ENCODE peak calls at places on chromosomes 6 and 20, in six cellular contexts. Z, C, S, P, D and K are unnamed samples.

GRCh38 chr6:46651006-46651405 is 1.6 kb downstream of the CYP39A1 start:
- DNase-seq in Z (no peak), S (no peak), C (no peak), P (no peak), D (no peak), K (no peak)

GRCh38 chr6:797479-798077 is 104.6 kb upstream of the EXOC2 start:
- DNase-seq in P (peak), Z (peak), S (peak), C (peak), D (peak), K (peak)

GRCh38 chr6:37698264-37699137 is 818 bp upstream of the MDGA1 start:
- DNase-seq in D (no peak), S (peak), Z (peak), P (no peak), C (peak), K (peak)

GRCh38 chr6:142374965-142375733 is 73.3 kb downstream of the ADGRG6 start:
- DNase-seq in D (peak), C (no peak), Z (no peak), S (peak), P (peak), K (no peak)

GRCh38 chr6:109336221-109336955 is 45.9 kb downstream of the CD164 start:
- DNase-seq in P (no peak), S (peak), C (peak), D (peak), Z (peak), K (no peak)

GRCh38 chr20:45833030-45833882 is at the start of gene SNX21:
- DNase-seq in Z (peak), S (peak), D (peak), C (peak), P (peak), K (no peak)

GRCh38 chr6:169289671-169290408 is 36.2 kb upstream of the THBS2 start:
- DNase-seq in S (peak), Z (no peak), P (peak), C (no peak), D (peak), K (no peak)

GRCh38 chr20:20265210-20265609 is 102.7 kb upstream of the INSM1 start:
- DNase-seq in P (no peak), S (no peak), Z (no peak), C (no peak), D (no peak), K (no peak)

GRCh38 chr6:156437084-156437879 is 339.9 kb upstream of the ARID1B start:
- DNase-seq in Z (peak), D (no peak), S (no peak), C (peak), P (no peak), K (no peak)

GRCh38 chr6:91566467-91566866 is 979.6 kb upstream of the MAP3K7 start:
- DNase-seq in C (no peak), P (no peak), S (peak), Z (no peak), D (no peak), K (no peak)

GRCh38 chr6:168154263-168154917 is 75.4 kb upstream of the FRMD1 start:
- DNase-seq in Z (peak), D (no peak), P (no peak), S (no peak), C (no peak), K (no peak)

GRCh38 chr20:9999660-10000059 is 35.1 kb upstream of the ANKEF1 start:
- DNase-seq in Z (no peak), P (no peak), C (no peak), D (no peak), S (no peak), K (no peak)

GRCh38 chr6:27293436-27294152 is 18.5 kb downstream of the POM121L2 start:
- DNase-seq in P (no peak), C (peak), D (peak), S (peak), Z (no peak), K (no peak)

GRCh38 chr20:51444472-51444871 is 98.0 kb downstream of the NFATC2 start:
- DNase-seq in S (no peak), D (peak), Z (peak), P (no peak), C (no peak), K (no peak)

GRCh38 chr6:33592595-33593413 is 12.7 kb upstream of the BAK1 start:
- DNase-seq in P (no peak), S (no peak), D (no peak), C (no peak), Z (peak), K (no peak)

GRCh38 chr20:31722388-31723281 is at the start of gene BCL2L1:
- DNase-seq in P (no peak), D (peak), S (peak), Z (peak), C (peak), K (peak)

GRCh38 chr20:18056174-18057105 is 1.3 kb downstream of the OVOL2 start:
- DNase-seq in P (no peak), C (peak), Z (peak), S (peak), D (no peak), K (no peak)

GRCh38 chr20:41177636-41178035 is 40.3 kb downstream of the PLCG1 start:
- DNase-seq in S (peak), D (peak), P (peak), C (no peak), Z (no peak), K (no peak)

GRCh38 chr6:64258752-64259151 is 623.1 kb downstream of the PHF3 start:
- DNase-seq in S (no peak), D (no peak), P (no peak), Z (no peak), C (no peak), K (no peak)

GRCh38 chr20:8335059-8335458 is 203.0 kb downstream of the PLCB1 start:
- DNase-seq in P (no peak), Z (no peak), D (no peak), C (no peak), S (no peak), K (no peak)

GRCh38 chr6:30842754-30843610 is 41.3 kb upstream of the DDR1 start:
- DNase-seq in Z (no peak), S (no peak), D (peak), P (no peak), C (no peak), K (peak)

GRCh38 chr20:4667371-4667773 is 54.3 kb upstream of the PRND start:
- DNase-seq in P (no peak), Z (no peak), S (peak), D (peak), C (no peak), K (no peak)

GRCh38 chr6:138857792-138858191 is 61.9 kb downstream of the ECT2L start:
- DNase-seq in S (no peak), P (no peak), Z (no peak), C (no peak), D (no peak), K (no peak)

GRCh38 chr6:24188571-24188970 is 62.6 kb downstream of the NRSN1 start:
- DNase-seq in D (no peak), Z (no peak), C (no peak), P (no peak), S (no peak), K (no peak)

GRCh38 chr20:13995086-13995665 is at the start of gene MACROD2:
- DNase-seq in C (peak), D (peak), S (peak), Z (peak), P (peak), K (no peak)

GRCh38 chr6:90413867-90414266 is 117.2 kb upstream of the BACH2 start:
- DNase-seq in P (no peak), D (peak), S (no peak), Z (peak), C (peak), K (peak)

GRCh38 chr20:7841967-7842301 is 98.3 kb downstream of the HAO1 start:
- DNase-seq in D (peak), P (peak), C (no peak), S (peak), Z (no peak), K (no peak)

GRCh38 chr20:19512886-19513285 is 245.2 kb upstream of the RIN2 start:
- DNase-seq in P (no peak), C (no peak), Z (no peak), S (no peak), D (no peak), K (no peak)

GRCh38 chr6:91303326-91303725 is 716.5 kb upstream of the MAP3K7 start:
- DNase-seq in S (no peak), C (no peak), Z (no peak), D (no peak), P (no peak), K (no peak)

GRCh38 chr6:157789861-157790260 is 33.2 kb upstream of the SNX9 start:
- DNase-seq in C (no peak), D (peak), S (no peak), P (no peak), Z (no peak), K (no peak)

GRCh38 chr6:34583861-34584604 is 27.9 kb upstream of the SPDEF start:
- DNase-seq in S (no peak), D (no peak), Z (no peak), C (no peak), P (no peak), K (no peak)

GRCh38 chr20:26243731-26244130 is 547.1 kb upstream of the ZNF337 start:
- DNase-seq in D (no peak), P (no peak), S (no peak), C (no peak), Z (no peak), K (no peak)

GRCh38 chr6:143611580-143611979 is 66.2 kb upstream of the PHACTR2 start:
- DNase-seq in P (no peak), C (no peak), D (no peak), Z (no peak), S (no peak), K (no peak)

GRCh38 chr6:141077355-141078333 is 1055.1 kb upstream of the GJE1 start:
- DNase-seq in S (peak), C (no peak), D (peak), P (no peak), Z (no peak), K (peak)

GRCh38 chr6:74871757-74872156 is 334.1 kb downstream of the COL12A1 start:
- DNase-seq in Z (no peak), P (peak), D (peak), C (no peak), S (peak), K (no peak)

GRCh38 chr6:158500016-158500735 is 59.7 kb upstream of the TMEM181 start:
- DNase-seq in Z (no peak), S (peak), D (peak), P (peak), C (no peak), K (no peak)

GRCh38 chr20:39660251-39660650 is 698.1 kb downstream of the DHX35 start:
- DNase-seq in C (no peak), Z (no peak), D (no peak), S (peak), P (no peak), K (no peak)